ENCODE peak calls at places on chromosomes 3 and 15, in four cellular contexts. N is CD8-positive, alpha-beta memory T cell; L is AG04450; S is aorta. Y is an unnamed sample.

GRCh38 chr3:68088216-68088615 is 433.8 kb upstream of the SUCLG2 start:
- DNase-seq in N (peak), L (no peak), S (no peak), Y (no peak)

GRCh38 chr15:63018639-63019038 is 23.9 kb upstream of the TPM1 start:
- DNase-seq in N (no peak), L (no peak), S (no peak), Y (no peak)

GRCh38 chr3:173920386-173920785 is 522.8 kb downstream of the NLGN1 start:
- DNase-seq in N (no peak), L (no peak), S (no peak), Y (no peak)

GRCh38 chr3:135368316-135368715 is 573.3 kb downstream of the EPHB1 start:
- DNase-seq in N (no peak), L (no peak), S (no peak), Y (no peak)

GRCh38 chr15:55897560-55898336 is 95.7 kb downstream of the NEDD4 start:
- DNase-seq in N (no peak), L (no peak), S (peak), Y (no peak)

GRCh38 chr3:173065543-173065970 is 75.5 kb downstream of the SPATA16 start:
- DNase-seq in N (no peak), L (no peak), S (no peak), Y (no peak)

GRCh38 chr3:73235768-73236167 is 174.3 kb downstream of the EBLN2 start:
- DNase-seq in N (no peak), L (no peak), S (no peak), Y (no peak)

GRCh38 chr3:41259449-41260062 is 60.3 kb downstream of the CTNNB1 start:
- DNase-seq in N (no peak), L (no peak), S (no peak), Y (no peak)

GRCh38 chr15:59887211-59887610 is 116.9 kb upstream of the FOXB1 start:
- DNase-seq in N (no peak), L (no peak), S (no peak), Y (no peak)

GRCh38 chr15:59347915-59348314 is 24.8 kb downstream of the MYO1E start:
- DNase-seq in N (no peak), L (no peak), S (no peak), Y (no peak)

GRCh38 chr15:90059208-90059985 is 42.9 kb downstream of the IDH2 start:
- DNase-seq in N (peak), L (no peak), S (peak), Y (no peak)

GRCh38 chr3:129228891-129229585 is 20.4 kb upstream of the COPG1 start:
- DNase-seq in N (no peak), L (peak), S (peak), Y (no peak)

DNA sequence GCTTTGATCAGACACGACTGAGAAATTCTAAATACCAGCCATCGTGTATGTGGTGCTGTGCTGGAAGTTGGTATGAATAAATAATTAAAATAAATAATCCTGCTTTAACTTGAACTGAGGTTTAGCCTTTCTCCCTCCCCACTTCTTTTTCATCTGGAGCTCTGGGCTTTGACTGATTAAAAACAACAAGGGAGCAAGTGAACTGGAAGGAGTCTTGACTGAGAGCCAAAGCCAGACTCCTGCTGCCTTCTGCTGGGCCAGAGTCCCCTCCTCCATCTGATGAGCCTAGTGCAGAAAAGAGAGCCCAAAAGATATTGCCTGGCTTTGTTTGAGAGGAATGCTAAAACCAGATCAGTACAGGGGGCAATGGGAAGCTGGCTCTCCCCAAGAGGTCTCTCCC is 96.0 kb downstream of the CCNL1 start:
- DNase-seq in N (no peak), L (no peak), S (no peak), Y (peak)
- H3K27ac ChIP-seq in N (no peak), L (no peak), S (no peak), Y (peak)

GRCh38 chr3:15154326-15154725 is 51.7 kb upstream of the CAPN7 start:
- DNase-seq in N (no peak), L (no peak), S (no peak), Y (no peak)

GRCh38 chr3:15160662-15161061 is 45.4 kb upstream of the CAPN7 start:
- DNase-seq in N (no peak), L (no peak), S (no peak), Y (no peak)

GRCh38 chr3:15155840-15156360 is 50.1 kb upstream of the CAPN7 start:
- DNase-seq in N (no peak), L (no peak), S (no peak), Y (no peak)

GRCh38 chr3:15159501-15160136 is 46.4 kb upstream of the CAPN7 start:
- DNase-seq in N (no peak), L (no peak), S (no peak), Y (no peak)

DNA sequence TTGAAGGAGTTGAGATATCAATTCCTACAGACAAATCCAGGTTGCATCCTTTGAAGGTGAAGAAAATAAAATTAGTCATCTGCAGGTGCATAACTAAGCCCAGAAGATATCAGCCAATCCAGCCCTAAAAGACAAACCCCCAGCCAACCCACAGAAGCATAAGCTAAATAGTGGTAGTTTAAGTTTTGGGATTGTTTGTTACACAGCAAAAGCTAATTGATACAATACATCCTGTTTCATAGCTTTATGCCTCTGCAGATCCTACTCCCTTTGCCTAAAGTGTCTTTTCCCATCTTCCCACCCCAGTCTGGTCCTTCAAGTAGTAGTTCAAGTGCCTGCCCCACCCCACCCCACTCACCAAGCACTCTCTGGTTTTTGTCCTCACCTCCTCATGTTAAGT is 48.6 kb upstream of the CAPN7 start:
- DNase-seq in N (no peak), L (no peak), S (no peak), Y (no peak)
- H3K27ac ChIP-seq in N (no peak), L (no peak), S (no peak), Y (no peak)

GRCh38 chr3:58833501-58833900 is 166.9 kb upstream of the FAM3D start:
- DNase-seq in N (no peak), L (no peak), S (no peak), Y (no peak)
- H3K27ac ChIP-seq in N (no peak), L (no peak), S (no peak), Y (no peak)

GRCh38 chr15:79919749-79920511 is 23.1 kb upstream of the MTHFS start:
- DNase-seq in N (no peak), L (no peak), S (no peak), Y (no peak)

GRCh38 chr15:79923068-79923514 is 26.3 kb upstream of the MTHFS start:
- DNase-seq in N (peak), L (no peak), S (peak), Y (peak)

GRCh38 chr15:79922512-79923067 is 25.8 kb upstream of the MTHFS start:
- DNase-seq in N (no peak), L (no peak), S (no peak), Y (no peak)

GRCh38 chr15:79923515-79924169 is 26.8 kb upstream of the MTHFS start:
- DNase-seq in N (peak), L (peak), S (peak), Y (peak)

DNA sequence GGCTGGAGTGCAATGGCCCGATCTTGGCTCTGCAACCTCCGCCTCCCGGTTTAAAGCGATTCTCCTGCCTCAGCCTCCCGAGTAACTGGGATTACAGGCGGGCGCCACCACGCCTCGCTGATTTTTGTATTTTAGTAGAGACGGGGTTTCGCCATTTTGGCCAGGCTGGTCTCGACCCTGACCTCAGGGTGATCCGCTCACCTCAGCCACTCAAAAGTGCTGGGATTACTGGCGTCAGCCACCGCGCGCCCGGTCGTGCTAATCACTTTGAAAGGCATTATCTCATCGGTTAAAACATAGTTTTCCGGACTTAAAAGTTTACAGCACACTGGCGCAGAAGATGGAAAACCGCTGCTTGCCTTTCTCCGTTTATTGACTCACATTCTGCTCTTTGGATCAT is 27.6 kb upstream of the MTHFS start:
- DNase-seq in N (no peak), L (no peak), S (no peak), Y (no peak)
- H3K27ac ChIP-seq in N (peak), L (peak), S (peak), Y (no peak)

GRCh38 chr3:146277953-146278631 is 27.2 kb upstream of the PLSCR4 start:
- DNase-seq in N (no peak), L (peak), S (no peak), Y (no peak)

GRCh38 chr3:146273721-146274407 is 23.0 kb upstream of the PLSCR4 start:
- DNase-seq in N (no peak), L (no peak), S (no peak), Y (no peak)

GRCh38 chr3:146274833-146275232 is 23.9 kb upstream of the PLSCR4 start:
- DNase-seq in N (no peak), L (peak), S (no peak), Y (no peak)

GRCh38 chr3:146271180-146271579 is 20.3 kb upstream of the PLSCR4 start:
- DNase-seq in N (no peak), L (no peak), S (no peak), Y (no peak)

GRCh38 chr3:146275476-146275875 is 24.6 kb upstream of the PLSCR4 start:
- DNase-seq in N (no peak), L (no peak), S (no peak), Y (no peak)
- H3K27ac ChIP-seq in N (no peak), L (no peak), S (peak), Y (no peak)

GRCh38 chr3:194070634-194071409 is 65.1 kb upstream of the HES1 start:
- DNase-seq in N (peak), L (peak), S (peak), Y (no peak)

GRCh38 chr3:194073926-194074325 is 62.0 kb upstream of the HES1 start:
- DNase-seq in N (no peak), L (no peak), S (no peak), Y (no peak)

GRCh38 chr3:194072097-194072428 is 63.9 kb upstream of the HES1 start:
- DNase-seq in N (no peak), L (no peak), S (no peak), Y (no peak)

GRCh38 chr3:194075088-194075615 is 60.8 kb upstream of the HES1 start:
- DNase-seq in N (no peak), L (no peak), S (no peak), Y (no peak)

GRCh38 chr3:194072691-194073279 is 63.2 kb upstream of the HES1 start:
- DNase-seq in N (no peak), L (no peak), S (no peak), Y (no peak)
- H3K27ac ChIP-seq in N (no peak), L (no peak), S (no peak), Y (no peak)

GRCh38 chr3:171156455-171157005 is 130.0 kb upstream of the SLC2A2 start:
- DNase-seq in N (no peak), L (no peak), S (no peak), Y (no peak)
- H3K27ac ChIP-seq in N (no peak), L (no peak), S (no peak), Y (peak)

GRCh38 chr3:52037291-52037690 is 19.1 kb downstream of the DUSP7 start:
- DNase-seq in N (no peak), L (no peak), S (no peak), Y (no peak)
- H3K27ac ChIP-seq in N (no peak), L (no peak), S (no peak), Y (peak)